ENCODE peak calls at places on chromosome 15, in four cellular contexts. K, Q, L and C are unnamed samples.

GRCh38 chr15:87566236-87566635 is 690.3 kb downstream of the NTRK3 start:
- DNase-seq in L (no peak), K (no peak), Q (no peak), C (no peak)

GRCh38 chr15:39789736-39790135 is 7.1 kb upstream of the FSIP1 start:
- DNase-seq in L (no peak), K (no peak), Q (peak; percentile 37), C (no peak)

GRCh38 chr15:72781621-72782020 is 1.9 kb downstream of the ADPGK start:
- DNase-seq in K (no peak), L (no peak), Q (no peak), C (no peak)

GRCh38 chr15:32849769-32850668 is 132.2 kb downstream of the GREM1 start:
- DNase-seq in L (no peak), Q (peak; percentile 98), K (peak; percentile 59), C (no peak)

GRCh38 chr15:59221479-59221878 is 14.8 kb downstream of the LDHAL6B start:
- DNase-seq in K (no peak), Q (no peak), L (no peak), C (no peak)

GRCh38 chr15:32718822-32719716 is 1.3 kb downstream of the GREM1 start:
- DNase-seq in L (no peak), K (peak; percentile 31), Q (no peak), C (peak; percentile 62)

GRCh38 chr15:78307977-78308376 is 8.6 kb upstream of the SKIC8 start:
- DNase-seq in Q (no peak), K (no peak), L (no peak), C (no peak)

GRCh38 chr15:59453474-59454215 is 15.7 kb downstream of the FAM81A start:
- DNase-seq in K (no peak), Q (no peak), L (no peak), C (no peak)

GRCh38 chr15:89690276-89691218 is at the start of the genes PEX11A and WDR93:
- DNase-seq in K (peak; percentile 92), L (peak; percentile 87), Q (peak; percentile 51), C (peak; percentile 89)

GRCh38 chr15:62588930-62589655 is 424.0 kb upstream of the C2CD4B start:
- DNase-seq in Q (peak; percentile 47), L (no peak), K (no peak), C (no peak)

GRCh38 chr15:44718927-44719292 is 7.6 kb downstream of the B2M start:
- DNase-seq in L (no peak), Q (no peak), K (no peak), C (no peak)

GRCh38 chr15:44715797-44716334 is 4.5 kb downstream of the B2M start:
- DNase-seq in Q (no peak), K (no peak), L (no peak), C (no peak)

GRCh38 chr15:44718180-44718926 is 7.0 kb downstream of the B2M start:
- DNase-seq in K (no peak), L (no peak), Q (no peak), C (no peak)

GRCh38 chr15:44715142-44715796 is 4.0 kb downstream of the B2M start:
- DNase-seq in L (no peak), K (no peak), Q (no peak), C (no peak)

GRCh38 chr15:44716983-44717602 is 5.8 kb downstream of the B2M start:
- DNase-seq in K (no peak), L (no peak), Q (no peak), C (no peak)
- H3K4me1 ChIP-seq in K (peaks cover 5% of the 10 kb centered on the region), L (peaks cover 42% of the 10 kb centered on the region), Q (peaks cover 2% of the 10 kb centered on the region), C (peaks cover 27% of the 10 kb centered on the region)

GRCh38 chr15:29571728-29572454 is 250.4 kb downstream of the TJP1 start:
- DNase-seq in L (peak; percentile 29), K (peak; percentile 31), Q (no peak), C (no peak)
- TF ChIP-seq POLR2A in L (no peak), K (no peak), Q (no peak), C (no peak)

GRCh38 chr15:66716668-66717025 is 14.6 kb downstream of the SMAD6 start:
- DNase-seq in K (no peak), L (no peak), Q (no peak), C (no peak)

GRCh38 chr15:66713843-66714508 is 11.9 kb downstream of the SMAD6 start:
- DNase-seq in Q (no peak), K (no peak), L (no peak), C (no peak)

GRCh38 chr15:66715736-66716667 is 14.0 kb downstream of the SMAD6 start:
- DNase-seq in L (peak; percentile 29), Q (no peak), K (no peak), C (no peak)

GRCh38 chr15:66714543-66714981 is 12.5 kb downstream of the SMAD6 start:
- DNase-seq in L (no peak), Q (peak; percentile 69), K (no peak), C (no peak)

GRCh38 chr15:66715181-66715624 is 13.2 kb downstream of the SMAD6 start:
- DNase-seq in L (no peak), Q (no peak), K (no peak), C (no peak)
- H3K4me1 ChIP-seq in L (peaks cover 25% of the 10 kb centered on the region), Q (peaks cover 29% of the 10 kb centered on the region), K (peaks cover 86% of the 10 kb centered on the region), C (peaks cover 31% of the 10 kb centered on the region)

GRCh38 chr15:67520276-67520975 is 505 bp upstream of the C15orf61 start:
- DNase-seq in Q (peak; percentile 7), L (no peak), K (no peak), C (no peak)

GRCh38 chr15:67521770-67522568 is 1.0 kb downstream of the C15orf61 start:
- DNase-seq in L (peak; percentile 39), Q (peak; percentile 51), K (peak; percentile 20), C (no peak)

GRCh38 chr15:67524235-67524634 is 3.3 kb downstream of the C15orf61 start:
- DNase-seq in L (no peak), Q (no peak), K (no peak), C (no peak)

GRCh38 chr15:67523337-67523736 is 2.4 kb downstream of the C15orf61 start:
- DNase-seq in L (no peak), Q (no peak), K (no peak), C (no peak)

DNA sequence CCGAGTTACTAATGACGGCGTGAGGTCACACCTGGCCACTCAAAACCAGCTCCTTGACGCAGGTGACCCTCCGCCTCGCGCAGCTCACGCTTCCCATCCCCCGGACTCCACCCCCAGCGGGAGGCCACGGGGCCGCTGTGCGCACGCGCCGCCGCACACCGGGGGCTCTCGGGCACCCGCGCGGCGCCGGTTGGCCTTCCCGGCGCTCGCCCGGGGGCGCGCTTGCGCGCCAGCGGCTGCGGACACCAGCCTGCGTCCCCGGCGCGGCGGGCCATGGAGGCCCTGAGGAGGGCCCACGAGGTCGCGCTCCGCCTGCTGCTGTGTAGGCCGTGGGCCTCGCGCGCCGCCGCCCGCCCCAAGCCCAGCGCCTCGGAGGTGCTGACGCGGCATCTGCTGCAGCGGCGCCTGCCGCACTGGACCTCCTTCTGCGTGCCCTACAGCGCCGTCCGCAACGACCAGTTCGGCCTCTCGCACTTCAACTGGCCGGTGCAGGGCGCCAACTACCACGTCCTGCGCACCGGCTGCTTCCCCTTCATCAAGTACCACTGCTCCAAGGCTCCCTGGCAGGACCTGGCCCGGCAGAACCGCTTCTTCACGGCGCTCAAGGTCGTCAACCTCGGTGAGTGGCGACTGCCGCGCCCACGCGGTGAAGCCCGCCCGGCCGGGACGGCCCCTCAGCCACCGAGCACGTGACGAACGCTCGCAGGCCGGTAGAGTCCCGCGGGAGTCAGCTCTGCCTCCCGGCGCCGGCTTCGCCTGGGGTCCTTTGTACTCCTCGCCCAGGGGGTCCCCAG is at the start of gene C15orf61:
- DNase-seq in L (peak; percentile 85), Q (peak; percentile 75), K (peak; percentile 97), C (peak; percentile 92)
- TF ChIP-seq POLR2A in L (peak; percentile 82), Q (peak; percentile 69), K (peak; percentile 84), C (peak; percentile 42)